ENCODE peak calls at places on chromosome 10, in nine cellular contexts. One of them, this sample, is unnamed.

GRCh38 chr10:58243269-58243668 is 24.4 kb downstream of the IPMK start:
- DNase-seq in fibroblast of pulmonary artery: no peak
- DNase-seq in cardiac muscle cell: no peak
- DNase-seq in foreskin fibroblast: no peak
- DNase-seq in GM06990: no peak
- DNase-seq in astrocyte of the spinal cord: no peak
- DNase-seq in heart right ventricle: no peak
- DNase-seq in NB4: no peak
- DNase-seq in left ventricle myocardium inferior: no peak
- DNase-seq in this sample: no peak

GRCh38 chr10:93280121-93280698 is 201.9 kb downstream of the MYOF start:
- DNase-seq in heart right ventricle: no peak
- DNase-seq in fibroblast of pulmonary artery: no peak
- DNase-seq in foreskin fibroblast: no peak
- DNase-seq in NB4: no peak
- DNase-seq in cardiac muscle cell: no peak
- DNase-seq in astrocyte of the spinal cord: no peak
- DNase-seq in GM06990: no peak
- DNase-seq in left ventricle myocardium inferior: no peak
- DNase-seq in this sample: no peak

GRCh38 chr10:35074266-35074665 is 15.9 kb downstream of the CUL2 start:
- DNase-seq in cardiac muscle cell: no peak
- DNase-seq in fibroblast of pulmonary artery: peak
- DNase-seq in astrocyte of the spinal cord: peak
- DNase-seq in NB4: no peak
- DNase-seq in GM06990: no peak
- DNase-seq in left ventricle myocardium inferior: no peak
- DNase-seq in foreskin fibroblast: no peak
- DNase-seq in heart right ventricle: no peak
- DNase-seq in this sample: no peak

GRCh38 chr10:74983383-74983782 is 128.1 kb upstream of the SAMD8 start:
- DNase-seq in fibroblast of pulmonary artery: peak
- DNase-seq in astrocyte of the spinal cord: no peak
- DNase-seq in GM06990: no peak
- DNase-seq in NB4: no peak
- DNase-seq in cardiac muscle cell: no peak
- DNase-seq in left ventricle myocardium inferior: no peak
- DNase-seq in heart right ventricle: no peak
- DNase-seq in foreskin fibroblast: peak
- DNase-seq in this sample: no peak

GRCh38 chr10:108275895-108276685 is 1111.6 kb upstream of the SORCS1 start:
- DNase-seq in astrocyte of the spinal cord: no peak
- DNase-seq in cardiac muscle cell: no peak
- DNase-seq in foreskin fibroblast: no peak
- DNase-seq in heart right ventricle: no peak
- DNase-seq in NB4: no peak
- DNase-seq in fibroblast of pulmonary artery: no peak
- DNase-seq in GM06990: no peak
- DNase-seq in left ventricle myocardium inferior: no peak
- DNase-seq in this sample: no peak

GRCh38 chr10:14801693-14802092 is 27.0 kb upstream of the FAM107B start:
- DNase-seq in left ventricle myocardium inferior: no peak
- DNase-seq in NB4: no peak
- DNase-seq in astrocyte of the spinal cord: no peak
- DNase-seq in fibroblast of pulmonary artery: no peak
- DNase-seq in GM06990: no peak
- DNase-seq in cardiac muscle cell: peak
- DNase-seq in foreskin fibroblast: no peak
- DNase-seq in heart right ventricle: no peak
- DNase-seq in this sample: no peak

GRCh38 chr10:119177708-119178370 is 773 bp downstream of the PRDX3 start:
- DNase-seq in NB4: no peak
- DNase-seq in fibroblast of pulmonary artery: no peak
- DNase-seq in GM06990: no peak
- DNase-seq in foreskin fibroblast: no peak
- DNase-seq in left ventricle myocardium inferior: no peak
- DNase-seq in heart right ventricle: no peak
- DNase-seq in astrocyte of the spinal cord: no peak
- DNase-seq in cardiac muscle cell: no peak
- DNase-seq in this sample: no peak

GRCh38 chr10:116265686-116266085 is 7.3 kb downstream of the GFRA1 start:
- DNase-seq in astrocyte of the spinal cord: no peak
- DNase-seq in left ventricle myocardium inferior: no peak
- DNase-seq in fibroblast of pulmonary artery: no peak
- DNase-seq in heart right ventricle: no peak
- DNase-seq in cardiac muscle cell: no peak
- DNase-seq in GM06990: no peak
- DNase-seq in foreskin fibroblast: no peak
- DNase-seq in NB4: no peak
- DNase-seq in this sample: no peak

GRCh38 chr10:131230166-131230565 is 81.4 kb downstream of the TCERG1L start:
- DNase-seq in heart right ventricle: no peak
- DNase-seq in fibroblast of pulmonary artery: no peak
- DNase-seq in foreskin fibroblast: no peak
- DNase-seq in astrocyte of the spinal cord: no peak
- DNase-seq in left ventricle myocardium inferior: no peak
- DNase-seq in cardiac muscle cell: no peak
- DNase-seq in GM06990: no peak
- DNase-seq in NB4: no peak
- DNase-seq in this sample: no peak

GRCh38 chr10:98361131-98361633 is 53.8 kb downstream of the PYROXD2 start:
- DNase-seq in astrocyte of the spinal cord: peak
- DNase-seq in foreskin fibroblast: peak
- DNase-seq in left ventricle myocardium inferior: peak
- DNase-seq in heart right ventricle: peak
- DNase-seq in GM06990: peak
- DNase-seq in fibroblast of pulmonary artery: peak
- DNase-seq in cardiac muscle cell: peak
- DNase-seq in NB4: peak
- DNase-seq in this sample: peak

GRCh38 chr10:130606001-130606405 is 469.8 kb downstream of the GLRX3 start:
- DNase-seq in cardiac muscle cell: no peak
- DNase-seq in foreskin fibroblast: no peak
- DNase-seq in astrocyte of the spinal cord: no peak
- DNase-seq in NB4: no peak
- DNase-seq in left ventricle myocardium inferior: no peak
- DNase-seq in GM06990: no peak
- DNase-seq in heart right ventricle: no peak
- DNase-seq in fibroblast of pulmonary artery: no peak
- DNase-seq in this sample: no peak

GRCh38 chr10:133274751-133275682 is 1.7 kb downstream of the ADAM8 start:
- DNase-seq in NB4: peak
- DNase-seq in foreskin fibroblast: no peak
- DNase-seq in cardiac muscle cell: no peak
- DNase-seq in left ventricle myocardium inferior: no peak
- DNase-seq in heart right ventricle: no peak
- DNase-seq in fibroblast of pulmonary artery: no peak
- DNase-seq in GM06990: peak
- DNase-seq in astrocyte of the spinal cord: no peak
- DNase-seq in this sample: no peak

GRCh38 chr10:31622993-31623392 is 304.0 kb downstream of the ZEB1 start:
- DNase-seq in foreskin fibroblast: peak
- DNase-seq in left ventricle myocardium inferior: no peak
- DNase-seq in heart right ventricle: no peak
- DNase-seq in fibroblast of pulmonary artery: peak
- DNase-seq in cardiac muscle cell: peak
- DNase-seq in NB4: no peak
- DNase-seq in astrocyte of the spinal cord: peak
- DNase-seq in GM06990: no peak
- DNase-seq in this sample: peak

GRCh38 chr10:83816942-83817341 is 322.4 kb upstream of the GHITM start:
- DNase-seq in heart right ventricle: no peak
- DNase-seq in NB4: no peak
- DNase-seq in astrocyte of the spinal cord: no peak
- DNase-seq in cardiac muscle cell: no peak
- DNase-seq in GM06990: peak
- DNase-seq in fibroblast of pulmonary artery: no peak
- DNase-seq in left ventricle myocardium inferior: no peak
- DNase-seq in foreskin fibroblast: no peak
- DNase-seq in this sample: no peak

GRCh38 chr10:83819609-83820008 is 319.7 kb upstream of the GHITM start:
- DNase-seq in foreskin fibroblast: no peak
- DNase-seq in fibroblast of pulmonary artery: no peak
- DNase-seq in astrocyte of the spinal cord: no peak
- DNase-seq in heart right ventricle: no peak
- DNase-seq in GM06990: no peak
- DNase-seq in NB4: no peak
- DNase-seq in cardiac muscle cell: no peak
- DNase-seq in left ventricle myocardium inferior: no peak
- DNase-seq in this sample: no peak

GRCh38 chr10:83817797-83818196 is 321.5 kb upstream of the GHITM start:
- DNase-seq in astrocyte of the spinal cord: no peak
- DNase-seq in heart right ventricle: no peak
- DNase-seq in cardiac muscle cell: no peak
- DNase-seq in NB4: no peak
- DNase-seq in GM06990: no peak
- DNase-seq in fibroblast of pulmonary artery: no peak
- DNase-seq in left ventricle myocardium inferior: no peak
- DNase-seq in foreskin fibroblast: no peak
- DNase-seq in this sample: no peak

GRCh38 chr10:83820033-83820432 is 319.3 kb upstream of the GHITM start:
- DNase-seq in astrocyte of the spinal cord: peak
- DNase-seq in NB4: no peak
- DNase-seq in heart right ventricle: no peak
- DNase-seq in foreskin fibroblast: no peak
- DNase-seq in left ventricle myocardium inferior: no peak
- DNase-seq in fibroblast of pulmonary artery: peak
- DNase-seq in GM06990: no peak
- DNase-seq in cardiac muscle cell: peak
- DNase-seq in this sample: no peak
- TF ChIP-seq CTCF in astrocyte of the spinal cord: no peak
- TF ChIP-seq CTCF in NB4: no peak
- TF ChIP-seq CTCF in heart right ventricle: no peak
- TF ChIP-seq CTCF in foreskin fibroblast: no peak
- TF ChIP-seq CTCF in left ventricle myocardium inferior: no peak
- TF ChIP-seq CTCF in fibroblast of pulmonary artery: no peak
- TF ChIP-seq CTCF in GM06990: no peak
- TF ChIP-seq CTCF in cardiac muscle cell: no peak
- TF ChIP-seq CTCF in this sample: no peak

DNA sequence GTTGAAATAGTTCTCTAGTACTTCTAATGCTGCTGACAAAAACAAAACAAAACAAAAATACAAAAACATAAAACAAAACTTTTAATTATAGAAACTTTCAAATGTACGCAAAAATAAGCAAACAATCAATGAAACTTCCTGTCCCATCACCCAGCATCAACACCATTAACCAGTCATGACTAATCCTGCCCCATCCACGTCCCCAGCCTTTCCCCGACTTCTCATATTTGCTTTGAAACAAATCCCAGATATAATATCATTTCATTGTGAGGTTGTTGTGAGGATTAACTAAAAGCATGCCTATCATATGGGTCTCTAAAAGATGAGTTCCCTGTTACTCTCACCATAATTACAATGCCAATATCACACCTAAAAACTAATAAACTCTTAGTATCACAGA is 55.7 kb downstream of the CSTF2T start:
- DNase-seq in heart right ventricle: no peak
- DNase-seq in left ventricle myocardium inferior: no peak
- DNase-seq in foreskin fibroblast: no peak
- DNase-seq in GM06990: no peak
- DNase-seq in cardiac muscle cell: peak
- DNase-seq in astrocyte of the spinal cord: no peak
- DNase-seq in fibroblast of pulmonary artery: no peak
- DNase-seq in NB4: no peak
- DNase-seq in this sample: no peak
- H3K4me3 ChIP-seq in heart right ventricle: no peak
- H3K4me3 ChIP-seq in left ventricle myocardium inferior: no peak
- H3K4me3 ChIP-seq in foreskin fibroblast: no peak
- H3K4me3 ChIP-seq in GM06990: no peak
- H3K4me3 ChIP-seq in cardiac muscle cell: no peak
- H3K4me3 ChIP-seq in astrocyte of the spinal cord: no peak
- H3K4me3 ChIP-seq in fibroblast of pulmonary artery: no peak
- H3K4me3 ChIP-seq in NB4: no peak
- H3K4me3 ChIP-seq in this sample: no peak

GRCh38 chr10:50788951-50789904 is 49.5 kb downstream of the ASAH2B start:
- DNase-seq in heart right ventricle: no peak
- DNase-seq in fibroblast of pulmonary artery: peak
- DNase-seq in cardiac muscle cell: peak
- DNase-seq in astrocyte of the spinal cord: peak
- DNase-seq in left ventricle myocardium inferior: no peak
- DNase-seq in foreskin fibroblast: peak
- DNase-seq in NB4: peak
- DNase-seq in GM06990: no peak
- DNase-seq in this sample: peak
- TF ChIP-seq CTCF in heart right ventricle: peak
- TF ChIP-seq CTCF in fibroblast of pulmonary artery: peak
- TF ChIP-seq CTCF in cardiac muscle cell: peak
- TF ChIP-seq CTCF in astrocyte of the spinal cord: peak
- TF ChIP-seq CTCF in left ventricle myocardium inferior: peak
- TF ChIP-seq CTCF in foreskin fibroblast: peak
- TF ChIP-seq CTCF in NB4: peak
- TF ChIP-seq CTCF in GM06990: peak
- TF ChIP-seq CTCF in this sample: peak

GRCh38 chr10:100826983-100827818 is 81.8 kb downstream of the PAX2 start:
- DNase-seq in astrocyte of the spinal cord: no peak
- DNase-seq in foreskin fibroblast: no peak
- DNase-seq in left ventricle myocardium inferior: no peak
- DNase-seq in heart right ventricle: no peak
- DNase-seq in GM06990: peak
- DNase-seq in cardiac muscle cell: no peak
- DNase-seq in NB4: peak
- DNase-seq in fibroblast of pulmonary artery: no peak
- DNase-seq in this sample: no peak

GRCh38 chr10:100827819-100828743 is 82.7 kb downstream of the PAX2 start:
- DNase-seq in cardiac muscle cell: no peak
- DNase-seq in astrocyte of the spinal cord: no peak
- DNase-seq in fibroblast of pulmonary artery: no peak
- DNase-seq in NB4: peak
- DNase-seq in heart right ventricle: peak
- DNase-seq in left ventricle myocardium inferior: peak
- DNase-seq in GM06990: peak
- DNase-seq in foreskin fibroblast: peak
- DNase-seq in this sample: no peak

GRCh38 chr10:100825325-100825875 is 80.0 kb downstream of the PAX2 start:
- DNase-seq in fibroblast of pulmonary artery: no peak
- DNase-seq in astrocyte of the spinal cord: no peak
- DNase-seq in heart right ventricle: no peak
- DNase-seq in GM06990: no peak
- DNase-seq in foreskin fibroblast: no peak
- DNase-seq in NB4: no peak
- DNase-seq in left ventricle myocardium inferior: no peak
- DNase-seq in cardiac muscle cell: no peak
- DNase-seq in this sample: no peak

GRCh38 chr10:100825946-100826660 is 80.7 kb downstream of the PAX2 start:
- DNase-seq in NB4: peak
- DNase-seq in GM06990: no peak
- DNase-seq in foreskin fibroblast: no peak
- DNase-seq in cardiac muscle cell: no peak
- DNase-seq in left ventricle myocardium inferior: no peak
- DNase-seq in fibroblast of pulmonary artery: no peak
- DNase-seq in astrocyte of the spinal cord: no peak
- DNase-seq in heart right ventricle: no peak
- DNase-seq in this sample: no peak

DNA sequence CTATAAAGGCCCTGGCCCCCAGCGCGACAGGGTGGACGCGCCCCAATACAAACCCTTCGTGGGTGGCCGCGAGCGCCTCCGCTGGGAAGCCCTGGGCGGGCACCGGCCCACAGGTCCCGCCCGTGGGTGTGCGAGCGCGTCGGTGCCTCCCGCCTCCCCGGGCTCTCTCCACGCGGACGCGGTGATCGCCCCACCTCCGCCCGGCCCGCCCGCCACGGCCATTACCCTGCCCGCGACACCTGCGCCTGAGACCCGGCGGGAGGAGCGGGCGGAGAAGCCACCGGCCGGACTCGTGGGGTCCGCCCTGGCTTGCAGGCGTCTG is 81.2 kb downstream of the PAX2 start:
- DNase-seq in cardiac muscle cell: no peak
- DNase-seq in fibroblast of pulmonary artery: no peak
- DNase-seq in heart right ventricle: no peak
- DNase-seq in foreskin fibroblast: no peak
- DNase-seq in NB4: no peak
- DNase-seq in left ventricle myocardium inferior: no peak
- DNase-seq in GM06990: no peak
- DNase-seq in astrocyte of the spinal cord: no peak
- DNase-seq in this sample: no peak
- H3K4me3 ChIP-seq in cardiac muscle cell: peak
- H3K4me3 ChIP-seq in fibroblast of pulmonary artery: no peak
- H3K4me3 ChIP-seq in heart right ventricle: peak
- H3K4me3 ChIP-seq in foreskin fibroblast: no peak
- H3K4me3 ChIP-seq in NB4: no peak
- H3K4me3 ChIP-seq in left ventricle myocardium inferior: peak
- H3K4me3 ChIP-seq in GM06990: peak
- H3K4me3 ChIP-seq in astrocyte of the spinal cord: no peak
- H3K4me3 ChIP-seq in this sample: no peak